ENCODE peak calls at places on chromosomes 1 and 21, in eight cellular contexts. P is stomach, Y is HepG2, O is cardiac muscle cell, B is NT2/D1, T is iPS DF 6.9, V is neural progenitor cell, X is WERI-Rb-1. Z is an unnamed sample.

GRCh38 chr1:228210076-228210651 is 2.3 kb downstream of the OBSCN start:
- DNase-seq in P (no peak), Y (no peak), O (no peak), B (no peak), T (no peak), V (peak; percentile 59), X (peak; percentile 69), Z (no peak)

GRCh38 chr1:42322577-42322976 is 12.5 kb downstream of the FOXJ3 start:
- DNase-seq in P (no peak), Y (no peak), O (no peak), B (no peak), T (no peak), V (no peak), X (no peak), Z (no peak)

GRCh38 chr1:54764922-54765561 is 719 bp upstream of the PARS2 start:
- DNase-seq in P (no peak), Y (no peak), O (no peak), B (no peak), T (no peak), V (no peak), X (no peak), Z (no peak)

GRCh38 chr1:201399352-201400126 is 415 bp upstream of the LAD1 start:
- DNase-seq in P (peak; percentile 84), Y (peak; percentile 57), O (peak; percentile 57), B (no peak), T (peak; percentile 35), V (peak; percentile 66), X (no peak), Z (peak; percentile 91)

GRCh38 chr1:42170779-42171621 is 6.5 kb upstream of the GUCA2A start:
- DNase-seq in P (no peak), Y (no peak), O (no peak), B (no peak), T (no peak), V (no peak), X (peak; percentile 32), Z (peak; percentile 56)

GRCh38 chr1:28973850-28974841 is 59.8 kb downstream of the EPB41 start:
- DNase-seq in P (no peak), Y (no peak), O (no peak), B (no peak), T (no peak), V (no peak), X (no peak), Z (no peak)

GRCh38 chr1:217134857-217135568 is 411.8 kb upstream of the ESRRG start:
- DNase-seq in P (no peak), Y (no peak), O (peak; percentile 62), B (no peak), T (no peak), V (peak; percentile 65), X (peak; percentile 91), Z (peak; percentile 83)

GRCh38 chr1:68330391-68330790 is 98.1 kb upstream of the WLS start:
- DNase-seq in P (no peak), Y (no peak), O (no peak), B (no peak), T (no peak), V (no peak), X (no peak), Z (no peak)

GRCh38 chr21:35309316-35309715 is 260.2 kb upstream of the RUNX1 start:
- DNase-seq in P (no peak), Y (no peak), O (no peak), B (no peak), T (no peak), V (no peak), X (no peak), Z (no peak)

GRCh38 chr1:29426701-29427279 is 190.5 kb downstream of the PTPRU start:
- DNase-seq in P (no peak), Y (no peak), O (no peak), B (no peak), T (no peak), V (no peak), X (no peak), Z (no peak)

GRCh38 chr1:229972600-229973296 is 94.3 kb upstream of the GALNT2 start:
- DNase-seq in P (no peak), Y (peak; percentile 9), O (no peak), B (peak; percentile 51), T (peak; percentile 35), V (peak; percentile 48), X (no peak), Z (peak; percentile 87)

GRCh38 chr21:26809745-26810144 is 35.5 kb downstream of the ADAMTS1 start:
- DNase-seq in P (no peak), Y (no peak), O (no peak), B (no peak), T (no peak), V (no peak), X (no peak), Z (no peak)

GRCh38 chr1:79662596-79662995 is 656.1 kb upstream of the ADGRL4 start:
- DNase-seq in P (no peak), Y (no peak), O (no peak), B (no peak), T (no peak), V (no peak), X (no peak), Z (no peak)

GRCh38 chr21:44352253-44352860 is 1.1 kb upstream of the TRPM2 start:
- DNase-seq in P (no peak), Y (no peak), O (no peak), B (no peak), T (no peak), V (no peak), X (no peak), Z (no peak)

GRCh38 chr21:44349847-44350772 is 3.3 kb upstream of the TRPM2 start:
- DNase-seq in P (no peak), Y (no peak), O (no peak), B (no peak), T (no peak), V (no peak), X (no peak), Z (no peak)

GRCh38 chr21:44350773-44351481 is 2.5 kb upstream of the TRPM2 start:
- DNase-seq in P (no peak), Y (no peak), O (no peak), B (no peak), T (no peak), V (no peak), X (no peak), Z (no peak)

GRCh38 chr21:44353200-44353970 is at the start of gene TRPM2:
- DNase-seq in P (peak; percentile 40), Y (no peak), O (no peak), B (no peak), T (no peak), V (no peak), X (no peak), Z (no peak)

GRCh38 chr21:44351535-44352252 is 1.7 kb upstream of the TRPM2 start:
- DNase-seq in P (no peak), Y (no peak), O (no peak), B (no peak), T (no peak), V (no peak), X (no peak), Z (no peak)
- H3K9me3 ChIP-seq in P (no peaks in the 10 kb centered on the region), Y (no peaks in the 10 kb centered on the region), O (no peaks in the 10 kb centered on the region), B (no peaks in the 10 kb centered on the region), T (no peaks in the 10 kb centered on the region), V (no peaks in the 10 kb centered on the region), X (no peaks in the 10 kb centered on the region), Z (no peaks in the 10 kb centered on the region)

GRCh38 chr1:156738916-156739315 is 2.0 kb downstream of the MRPL24 start:
- DNase-seq in P (no peak), Y (no peak), O (no peak), B (no peak), T (no peak), V (no peak), X (no peak), Z (no peak)

GRCh38 chr1:156740679-156741612 is at the start of gene MRPL24:
- DNase-seq in P (peak; percentile 97), Y (peak; percentile 99), O (peak; percentile 99), B (peak; percentile 100), T (peak; percentile 100), V (peak; percentile 99), X (peak; percentile 100), Z (peak; percentile 99)

GRCh38 chr1:156742017-156742416 is 1.1 kb upstream of the MRPL24 start:
- DNase-seq in P (no peak), Y (no peak), O (no peak), B (no peak), T (no peak), V (no peak), X (no peak), Z (no peak)

GRCh38 chr1:156741613-156741983 is 710 bp upstream of the MRPL24 start:
- DNase-seq in P (no peak), Y (no peak), O (no peak), B (no peak), T (no peak), V (no peak), X (no peak), Z (no peak)

DNA sequence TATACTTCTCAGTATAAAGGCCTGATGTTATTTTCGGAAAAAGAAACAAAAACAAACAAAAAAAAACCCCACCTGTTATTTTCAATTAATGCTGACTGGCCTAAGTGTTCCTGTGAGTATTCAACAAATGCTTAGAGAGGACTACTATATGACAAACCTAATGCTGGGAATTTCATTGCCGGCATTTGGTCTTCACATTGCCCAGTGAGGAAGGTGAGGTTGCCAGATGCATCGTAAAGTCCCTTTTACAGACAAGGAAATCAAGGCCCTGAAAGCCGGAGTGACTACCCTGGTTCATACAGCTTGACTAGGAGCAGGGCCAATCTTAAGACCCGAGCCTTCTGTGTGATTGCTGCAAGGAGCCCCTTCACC is 595 bp downstream of the MRPL24 start:
- DNase-seq in P (no peak), Y (no peak), O (no peak), B (no peak), T (no peak), V (no peak), X (no peak), Z (no peak)
- H3K36me3 ChIP-seq in P (peaks cover 64% of the 10 kb centered on the region), Y (peaks cover 10% of the 10 kb centered on the region), O (peaks cover 5% of the 10 kb centered on the region), B (peaks cover 75% of the 10 kb centered on the region), T (peaks cover 17% of the 10 kb centered on the region), V (no peaks in the 10 kb centered on the region), X (peaks cover 57% of the 10 kb centered on the region), Z (peaks cover 71% of the 10 kb centered on the region)

DNA sequence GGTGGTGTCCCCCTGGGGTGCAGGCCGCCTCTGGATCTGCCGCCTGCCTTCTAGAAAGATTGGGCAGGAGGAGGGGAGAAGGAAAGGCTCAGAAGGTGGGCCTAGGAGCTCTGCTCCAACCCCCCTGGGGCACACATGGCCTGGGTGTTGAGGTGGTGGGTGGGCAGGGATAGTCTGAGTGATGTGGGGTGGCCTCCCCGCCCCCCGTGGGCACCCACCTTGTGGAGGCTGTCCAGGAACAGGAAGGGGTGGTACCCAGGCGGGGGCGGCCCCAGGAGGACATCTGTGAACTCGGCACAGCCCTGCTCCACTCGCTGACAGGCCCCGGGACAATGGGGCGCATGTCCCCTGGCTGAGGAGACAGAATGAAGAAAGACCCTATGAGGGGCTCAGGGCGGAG is 54.9 kb downstream of the MORN1 start:
- DNase-seq in P (no peak), Y (no peak), O (no peak), B (no peak), T (no peak), V (no peak), X (no peak), Z (no peak)
- H3K9me3 ChIP-seq in P (no peaks in the 10 kb centered on the region), Y (no peaks in the 10 kb centered on the region), O (no peaks in the 10 kb centered on the region), B (no peaks in the 10 kb centered on the region), T (no peaks in the 10 kb centered on the region), V (no peaks in the 10 kb centered on the region), X (no peaks in the 10 kb centered on the region), Z (no peaks in the 10 kb centered on the region)

DNA sequence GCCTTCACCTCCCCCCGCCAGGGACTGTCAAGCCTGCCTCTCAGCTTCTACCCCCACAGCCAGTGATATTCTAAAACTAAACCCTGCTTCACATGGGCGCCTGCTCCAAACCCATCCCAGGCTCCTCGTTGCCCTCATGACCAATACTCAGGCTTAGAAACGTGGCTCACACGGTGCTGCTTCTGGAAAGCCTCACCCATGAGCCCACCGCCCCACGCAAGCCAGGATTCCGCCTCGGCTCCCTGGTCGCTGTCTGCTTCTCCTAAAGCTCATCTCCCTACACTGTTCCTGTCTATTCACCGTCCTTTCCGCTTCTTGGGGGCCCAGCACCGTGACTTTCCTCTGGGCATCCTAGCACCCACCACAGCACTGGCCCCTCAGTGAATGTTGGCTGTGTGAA is 72.5 kb downstream of the NID1 start:
- DNase-seq in P (no peak), Y (no peak), O (no peak), B (no peak), T (no peak), V (no peak), X (no peak), Z (no peak)
- H3K36me3 ChIP-seq in P (peaks cover 75% of the 10 kb centered on the region), Y (peaks cover 10% of the 10 kb centered on the region), O (no peaks in the 10 kb centered on the region), B (peaks cover 20% of the 10 kb centered on the region), T (no peaks in the 10 kb centered on the region), V (no peaks in the 10 kb centered on the region), X (no peaks in the 10 kb centered on the region), Z (no peaks in the 10 kb centered on the region)

Z was measured in endodermal cell.